ENCODE peak calls at places on chromosomes 13 and 19, in six cellular contexts. V, K, U, I, D and E are unnamed samples.
A peak's percentile ranks its signal among the peaks of the same experiment; 100 is the strongest.

GRCh38 chr13:71067164-71067815 is 799.7 kb downstream of the DACH1 start:
- DNase-seq in V (peak; percentile 28), K (no peak), U (peak; percentile 47), I (no peak), D (no peak), E (no peak)

GRCh38 chr19:38049105-38049649 is 142.2 kb downstream of the SIPA1L3 start:
- DNase-seq in V (no peak), K (no peak), U (no peak), I (no peak), D (no peak), E (no peak)

GRCh38 chr13:97068146-97068545 is 73.9 kb upstream of the OXGR1 start:
- DNase-seq in V (no peak), K (no peak), U (no peak), I (no peak), D (no peak), E (no peak)

GRCh38 chr13:24680258-24680920 is at the start of gene ATP12A:
- DNase-seq in V (peak; percentile 55), K (peak; percentile 6), U (peak; percentile 92), I (peak; percentile 45), D (no peak), E (peak; percentile 30)

GRCh38 chr19:29622191-29623070 is 16.3 kb downstream of the POP4 start:
- DNase-seq in V (no peak), K (peak; percentile 44), U (peak; percentile 78), I (no peak), D (no peak), E (peak; percentile 7)

GRCh38 chr13:80334582-80335260 is 6.2 kb downstream of the SPRY2 start:
- DNase-seq in V (no peak), K (no peak), U (no peak), I (peak; percentile 60), D (no peak), E (peak; percentile 45)

GRCh38 chr13:94705081-94705751 is 7.1 kb downstream of the SOX21 start:
- DNase-seq in V (no peak), K (no peak), U (no peak), I (no peak), D (no peak), E (peak; percentile 15)

GRCh38 chr13:102405499-102406079 is 3.7 kb upstream of the FGF14 start:
- DNase-seq in V (peak; percentile 42), K (no peak), U (peak; percentile 80), I (peak; percentile 3), D (no peak), E (no peak)

GRCh38 chr13:73416093-73416492 is 357.3 kb downstream of the KLF5 start:
- DNase-seq in V (no peak), K (no peak), U (no peak), I (no peak), D (no peak), E (peak; percentile 15)

GRCh38 chr13:60001892-60002291 is 161.8 kb downstream of the DIAPH3 start:
- DNase-seq in V (no peak), K (no peak), U (no peak), I (peak; percentile 50), D (no peak), E (no peak)

GRCh38 chr13:84903391-84903790 is 895.8 kb downstream of the SLITRK6 start:
- DNase-seq in V (no peak), K (no peak), U (no peak), I (no peak), D (no peak), E (peak; percentile 45)

DNA sequence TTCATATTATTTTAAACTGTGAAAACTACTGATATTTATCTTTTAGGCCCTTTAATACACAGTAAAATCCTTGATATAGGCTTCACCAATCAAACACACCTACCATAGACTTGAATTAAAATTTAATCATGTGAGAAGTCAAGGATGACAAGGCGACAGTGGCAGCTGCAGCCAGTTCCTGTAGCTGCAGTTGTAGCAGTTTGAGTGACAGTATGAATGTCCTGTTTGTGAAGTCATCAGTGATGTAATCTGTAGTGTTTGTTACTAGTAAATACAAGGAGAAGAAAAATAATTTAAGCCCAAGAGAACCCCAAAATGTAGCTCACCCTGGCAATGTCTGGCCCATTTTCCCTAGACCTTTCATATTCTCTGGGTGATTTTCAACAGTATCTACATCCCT is 897.0 kb downstream of the SLITRK6 start:
- DNase-seq in V (no peak), K (no peak), U (no peak), I (no peak), D (no peak), E (no peak)
- H3K4me3 ChIP-seq in V (no peak overlapping the region), K (no peak overlapping the region), U (no peak overlapping the region), I (no peak overlapping the region), D (no peak overlapping the region), E (no peak overlapping the region)

GRCh38 chr19:6588508-6589345 is 2.2 kb downstream of the CD70 start:
- DNase-seq in V (no peak), K (no peak), U (no peak), I (no peak), D (no peak), E (no peak)
- H3K27me3 ChIP-seq in V (peaks cover 2% of the 10 kb centered on the region), K (peaks cover 14% of the 10 kb centered on the region), U (peaks cover 57% of the 10 kb centered on the region), I (no peaks in the 10 kb centered on the region), D (peaks cover 88% of the 10 kb centered on the region), E (peaks cover 57% of the 10 kb centered on the region)

DNA sequence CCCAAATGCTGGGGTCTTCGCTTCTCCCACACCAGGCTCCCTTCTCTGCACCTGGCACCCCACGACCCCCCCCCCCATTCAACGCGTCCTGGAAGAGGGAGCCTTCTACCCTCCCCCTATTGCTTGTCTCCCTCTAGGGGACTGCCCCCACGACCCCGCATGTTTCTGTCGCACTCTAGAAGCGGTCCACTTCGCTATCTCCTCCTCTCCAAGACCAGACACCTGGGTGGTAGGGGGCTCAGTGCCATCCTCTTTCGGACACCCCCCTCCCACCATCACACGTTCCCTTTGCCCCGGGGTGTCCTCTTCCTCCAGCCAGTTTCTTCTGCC is 1.5 kb downstream of the TGFB1 start:
- DNase-seq in V (no peak), K (no peak), U (no peak), I (no peak), D (no peak), E (no peak)
- H3K4me1 ChIP-seq in V (peaks cover 4% of the 10 kb centered on the region), K (peaks cover 63% of the 10 kb centered on the region), U (no peaks in the 10 kb centered on the region), I (peaks cover 5% of the 10 kb centered on the region), D (peaks cover 57% of the 10 kb centered on the region), E (peaks cover 14% of the 10 kb centered on the region)

GRCh38 chr19:3670258-3670795 is 29.9 kb downstream of the PIP5K1C start:
- DNase-seq in V (no peak), K (no peak), U (peak; percentile 55), I (no peak), D (peak; percentile 87), E (peak; percentile 84)
- H3K4me3 ChIP-seq in V (no peak overlapping the region), K (no peak overlapping the region), U (no peak overlapping the region), I (no peak overlapping the region), D (peak overlapping the region; percentile 48), E (peak overlapping the region; percentile 63)

DNA sequence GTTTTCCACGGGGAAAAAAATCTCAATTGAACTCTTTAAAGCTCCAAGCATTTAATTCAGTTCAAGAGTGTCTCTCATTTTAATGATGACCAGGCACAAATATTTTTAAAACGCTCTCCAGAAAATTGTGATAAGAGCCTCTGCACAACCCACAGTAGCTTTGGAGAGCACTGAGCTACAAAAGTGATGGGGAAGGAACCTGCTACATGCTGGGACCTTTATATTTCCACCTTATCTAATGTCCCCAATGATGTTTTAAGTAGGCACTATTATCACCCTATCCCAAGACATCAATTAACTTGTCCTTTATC is 14.1 kb upstream of the CEACAM6 start:
- DNase-seq in V (no peak), K (no peak), U (no peak), I (no peak), D (no peak), E (no peak)
- H3K27me3 ChIP-seq in V (no peaks in the 10 kb centered on the region), K (peaks cover 5% of the 10 kb centered on the region), U (peaks cover 4% of the 10 kb centered on the region), I (no peaks in the 10 kb centered on the region), D (peaks cover 49% of the 10 kb centered on the region), E (peaks cover 26% of the 10 kb centered on the region)

GRCh38 chr19:10104665-10105221 is 1.4 kb upstream of the PPAN start:
- DNase-seq in V (no peak), K (peak; percentile 75), U (no peak), I (no peak), D (no peak), E (no peak)

GRCh38 chr19:10104130-10104513 is 1.6 kb upstream of the ANGPTL6 start:
- DNase-seq in V (no peak), K (no peak), U (no peak), I (no peak), D (no peak), E (no peak)

GRCh38 chr19:10106100-10106936 is at the start of gene PPAN:
- DNase-seq in V (peak; percentile 97), K (peak; percentile 95), U (peak; percentile 98), I (peak; percentile 96), D (peak; percentile 99), E (peak; percentile 100)

GRCh38 chr19:10107254-10107653 is 1.1 kb downstream of the PPAN start:
- DNase-seq in V (no peak), K (no peak), U (no peak), I (no peak), D (no peak), E (no peak)

GRCh38 chr19:10105241-10106099 is 692 bp upstream of the PPAN start:
- DNase-seq in V (no peak), K (peak; percentile 67), U (no peak), I (no peak), D (no peak), E (no peak)
- H3K4me1 ChIP-seq in V (no peaks in the 10 kb centered on the region), K (peaks cover 64% of the 10 kb centered on the region), U (peaks cover 3% of the 10 kb centered on the region), I (peaks cover 14% of the 10 kb centered on the region), D (peaks cover 17% of the 10 kb centered on the region), E (peaks cover 10% of the 10 kb centered on the region)

GRCh38 chr19:32843716-32844245 is 25.8 kb downstream of the SLC7A9 start:
- DNase-seq in V (no peak), K (no peak), U (no peak), I (no peak), D (no peak), E (no peak)
- H3K4me3 ChIP-seq in V (no peak overlapping the region), K (no peak overlapping the region), U (no peak overlapping the region), I (no peak overlapping the region), D (no peak overlapping the region), E (no peak overlapping the region)